ENCODE peak calls at places on chromosomes 13 and 19, in four cellular contexts. K is A549, X is K562, H is endothelial cell of umbilical vein. D is an unnamed sample.

GRCh38 chr19:49347835-49348234 is 12.6 kb downstream of the CD37 start:
- DNase-seq in K (peak), X (peak), H (peak), D (peak)

GRCh38 chr13:46168341-46168740 is 13.6 kb downstream of the LCP1 start:
- DNase-seq in K (no peak), X (no peak), H (no peak), D (peak)

GRCh38 chr13:112457081-112457480 is 80.9 kb downstream of the SPACA7 start:
- DNase-seq in K (no peak), X (no peak), H (no peak), D (no peak)

GRCh38 chr19:20478936-20479335 is 86.6 kb downstream of the ZNF737 start:
- DNase-seq in K (no peak), X (no peak), H (no peak), D (peak)

GRCh38 chr13:112725346-112726017 is 35.6 kb downstream of the ATP11A start:
- DNase-seq in K (no peak), X (no peak), H (no peak), D (peak)

GRCh38 chr13:19601749-19602725 is 31.4 kb upstream of the MPHOSPH8 start:
- DNase-seq in K (peak), X (peak), H (peak), D (peak)

GRCh38 chr13:27980280-27980998 is 8.1 kb downstream of the URAD start:
- DNase-seq in K (no peak), X (no peak), H (no peak), D (no peak)

GRCh38 chr13:93270769-93271753 is 44.5 kb downstream of the GPC6 start:
- DNase-seq in K (no peak), X (no peak), H (no peak), D (no peak)

GRCh38 chr19:16397791-16398529 is 73.3 kb downstream of the KLF2 start:
- DNase-seq in K (no peak), X (no peak), H (peak), D (no peak)

GRCh38 chr13:43331676-43332075 is 308.3 kb downstream of the DNAJC15 start:
- DNase-seq in K (no peak), X (no peak), H (no peak), D (no peak)

GRCh38 chr19:12052571-12053169 is at the start of gene ZNF878:
- DNase-seq in K (no peak), X (peak), H (peak), D (peak)

GRCh38 chr19:47445937-47446402 is 25.7 kb downstream of the SLC8A2 start:
- DNase-seq in K (no peak), X (peak), H (no peak), D (peak)

GRCh38 chr19:48551437-48552302 is at the start of gene SULT2B1:
- DNase-seq in K (peak), X (no peak), H (no peak), D (peak)

GRCh38 chr13:106905380-106906259 is 337.7 kb upstream of the ARGLU1 start:
- DNase-seq in K (no peak), X (no peak), H (no peak), D (no peak)

GRCh38 chr13:60642552-60642951 is 245.5 kb downstream of the TDRD3 start:
- DNase-seq in K (no peak), X (no peak), H (no peak), D (no peak)

GRCh38 chr13:49681837-49682236 is 9.4 kb downstream of the EBPL start:
- DNase-seq in K (no peak), X (no peak), H (no peak), D (no peak)

DNA sequence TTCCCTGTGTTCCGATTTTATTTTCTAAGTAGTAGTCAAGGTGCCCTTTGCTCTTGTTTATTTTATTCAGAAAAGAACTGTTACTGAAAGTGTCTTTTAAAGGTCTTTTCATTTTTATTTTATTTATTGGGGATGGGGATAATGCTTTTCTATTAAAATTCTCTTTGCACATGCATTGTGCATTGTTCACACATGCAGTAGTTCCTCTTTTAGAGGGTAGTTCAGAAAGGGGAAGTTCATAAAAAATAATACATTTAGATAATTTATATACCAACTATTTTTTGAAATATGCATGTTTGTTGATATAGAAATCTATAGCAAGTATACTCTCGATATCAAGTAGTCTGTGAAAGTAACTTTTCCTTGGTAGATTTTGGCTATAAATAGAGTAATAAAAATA is 3.5 kb downstream of the GPC5 start:
- DNase-seq in K (no peak), X (no peak), H (no peak), D (peak)
- TF ChIP-seq MYC in K (no peak), X (no peak), H (no peak), D (no peak)

GRCh38 chr19:39738809-39739208 is 980 bp upstream of the CLC start:
- DNase-seq in K (no peak), X (no peak), H (no peak), D (peak)

GRCh38 chr19:39736088-39736487 is 1.7 kb downstream of the CLC start:
- DNase-seq in K (no peak), X (no peak), H (no peak), D (peak)

GRCh38 chr19:39735688-39736087 is 2.1 kb downstream of the CLC start:
- DNase-seq in K (no peak), X (no peak), H (no peak), D (no peak)

GRCh38 chr19:39737929-39738328 is at the start of gene CLC:
- DNase-seq in K (no peak), X (no peak), H (no peak), D (no peak)

GRCh38 chr19:39737351-39737750 is 478 bp downstream of the CLC start:
- DNase-seq in K (no peak), X (no peak), H (no peak), D (no peak)
- TF ChIP-seq MYC in K (no peak), X (no peak), H (no peak), D (no peak)

GRCh38 chr13:91802957-91803356 is 404.5 kb downstream of the GPC5 start:
- DNase-seq in K (no peak), X (no peak), H (no peak), D (no peak)

GRCh38 chr13:91804724-91805123 is 406.3 kb downstream of the GPC5 start:
- DNase-seq in K (no peak), X (no peak), H (no peak), D (no peak)

GRCh38 chr13:91809161-91809560 is 410.7 kb downstream of the GPC5 start:
- DNase-seq in K (no peak), X (no peak), H (no peak), D (no peak)

GRCh38 chr13:91805605-91806004 is 407.2 kb downstream of the GPC5 start:
- DNase-seq in K (no peak), X (no peak), H (peak), D (peak)
- TF ChIP-seq MYC in K (no peak), X (no peak), H (no peak), D (no peak)

DNA sequence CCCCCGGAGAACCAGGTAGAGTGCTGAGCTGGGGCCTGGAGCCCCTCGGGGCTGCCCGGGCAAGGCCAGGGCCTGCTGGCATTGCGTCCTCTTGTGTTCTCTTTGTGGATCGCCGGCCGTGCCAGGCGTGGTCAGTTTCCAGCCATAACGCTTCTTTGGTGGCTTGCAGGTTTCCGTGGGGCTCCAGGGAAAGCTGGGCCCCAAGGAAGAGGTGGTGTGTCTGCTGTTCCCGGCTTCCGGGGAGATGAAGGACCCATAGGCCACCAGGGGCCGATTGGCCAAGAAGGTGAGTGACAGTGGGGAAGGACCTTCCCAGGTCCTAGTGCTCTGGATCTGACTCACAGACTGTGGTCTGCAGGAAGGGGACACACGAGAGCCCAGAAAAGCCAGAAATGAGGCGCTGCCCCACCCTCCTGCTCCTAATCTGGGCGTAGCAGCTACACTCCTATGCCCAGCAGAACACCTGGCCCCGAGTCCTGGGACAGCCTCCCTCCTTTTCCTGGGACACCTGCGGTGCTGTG is 57.5 kb downstream of the RAB20 start:
- DNase-seq in K (no peak), X (peak), H (no peak), D (peak)
- TF ChIP-seq MYC in K (no peak), X (no peak), H (no peak), D (peak)

DNA sequence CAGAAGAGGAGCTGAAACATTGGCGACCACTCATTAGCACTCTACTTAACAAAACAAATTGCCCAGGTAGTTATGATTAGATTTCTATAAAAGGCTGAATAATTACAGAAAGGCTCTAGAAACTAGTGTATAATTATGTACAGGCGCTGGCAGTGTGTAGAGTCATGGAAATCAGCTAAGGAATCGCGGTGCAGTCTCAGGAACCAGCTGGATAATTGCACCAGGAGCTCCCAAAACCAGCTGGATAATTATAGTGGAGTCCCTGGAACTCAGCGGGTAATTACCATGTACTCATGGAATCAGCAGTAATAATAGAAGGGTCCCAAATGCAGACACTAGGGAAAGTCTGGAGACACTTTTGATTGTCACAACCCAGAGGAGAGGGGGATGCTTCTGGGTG is 23.2 kb upstream of the TTYH1 start:
- DNase-seq in K (no peak), X (no peak), H (no peak), D (no peak)
- TF ChIP-seq MYC in K (no peak), X (no peak), H (no peak), D (no peak)

DNA sequence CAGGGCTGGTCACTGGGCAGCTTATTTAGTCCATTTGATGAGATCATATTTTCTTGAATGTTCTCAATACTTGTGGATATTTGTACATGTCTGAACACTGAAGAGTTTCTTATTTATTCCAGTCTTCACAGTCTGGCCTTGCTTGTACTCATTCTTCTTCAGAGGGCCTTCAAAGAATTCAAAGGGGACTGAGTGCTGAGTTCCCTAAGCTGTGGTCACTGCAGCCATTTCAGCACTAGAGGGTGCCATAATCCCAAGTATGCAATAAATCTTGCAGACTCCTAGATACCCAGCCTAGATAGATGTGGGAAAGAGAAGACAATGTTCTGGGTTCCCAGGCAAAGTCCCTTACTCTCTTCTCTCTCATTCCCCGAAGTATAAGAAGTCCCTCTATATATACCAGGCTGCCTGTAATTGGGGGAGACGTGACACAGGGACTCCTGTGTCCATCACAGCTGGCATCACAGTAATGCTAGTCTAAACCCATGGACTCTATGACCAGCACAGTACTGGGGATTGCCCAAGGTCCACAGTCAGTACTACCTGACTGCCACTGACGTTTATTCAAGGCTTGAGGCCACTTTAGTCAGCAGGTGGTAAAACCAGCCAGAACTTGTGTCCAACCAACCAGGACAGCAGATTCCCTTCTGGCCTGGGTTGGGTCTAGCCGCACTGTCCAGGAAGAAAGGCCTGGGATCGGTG is 8.9 kb upstream of the VN1R1 start:
- DNase-seq in K (peak), X (peak), H (peak), D (peak)
- TF ChIP-seq MYC in K (no peak), X (no peak), H (no peak), D (no peak)

DNA sequence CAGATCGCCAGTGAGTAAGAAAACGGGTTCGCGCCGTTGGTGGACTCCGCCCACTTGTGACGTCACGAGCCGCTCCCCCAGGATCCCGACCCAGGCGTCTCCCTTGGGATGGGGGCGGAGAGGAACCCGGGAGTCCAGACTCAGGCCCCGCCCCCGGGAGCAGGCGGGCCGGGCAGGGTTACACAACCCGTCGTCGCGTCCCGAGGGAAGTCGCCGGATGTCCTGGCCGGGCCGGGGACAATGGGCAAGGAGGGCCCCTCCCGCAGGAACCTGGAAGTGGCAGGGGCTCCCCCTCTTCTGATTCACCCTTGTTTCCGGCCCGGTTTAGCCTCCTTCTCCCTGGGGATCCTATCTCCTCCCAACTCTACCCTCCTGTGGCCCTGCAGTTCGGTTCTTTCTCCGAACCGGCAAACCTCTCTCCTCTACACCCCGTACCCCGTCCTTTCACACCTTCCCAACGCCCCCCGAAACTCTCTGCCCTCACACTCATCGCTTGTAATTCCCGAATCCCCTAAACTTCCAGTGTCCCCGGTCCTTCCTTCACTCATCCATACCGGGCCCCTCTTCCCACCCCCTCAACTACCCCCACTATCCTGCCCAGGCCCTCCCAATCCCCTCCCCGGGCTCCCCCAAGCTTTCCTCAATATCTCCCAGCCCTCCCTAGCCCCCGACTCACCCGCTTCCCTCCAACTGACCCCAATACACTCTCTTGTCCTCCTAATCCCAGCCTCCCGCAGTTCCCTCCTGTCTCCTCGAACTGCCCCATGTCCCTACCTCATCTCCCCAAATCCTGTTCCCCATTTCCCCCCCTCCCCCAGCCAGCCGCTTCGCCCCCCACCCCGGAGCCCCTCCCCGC is 20.0 kb upstream of the ERCC1 start:
- DNase-seq in K (peak), X (peak), H (peak), D (peak)
- TF ChIP-seq MYC in K (peak), X (no peak), H (no peak), D (no peak)

GRCh38 chr13:68081051-68081450 is 850.9 kb upstream of the PCDH9 start:
- DNase-seq in K (no peak), X (no peak), H (no peak), D (peak)
- TF ChIP-seq MYC in K (no peak), X (no peak), H (no peak), D (no peak)